ENCODE peak calls at places on chromosomes 2 and 18, in seven cellular contexts. One of them, this sample, is unnamed.

GRCh38 chr2:63425606-63426005 is 162.7 kb downstream of the WDPCP start:
- DNase-seq in sigmoid colon: no peak
- DNase-seq in body of pancreas: no peak
- DNase-seq in A549: no peak
- DNase-seq in uterus: no peak
- DNase-seq in Peyer's patch: no peak
- DNase-seq in ovary: no peak
- DNase-seq in this sample: no peak

GRCh38 chr2:19630921-19631320 is 270.9 kb downstream of the TTC32 start:
- DNase-seq in sigmoid colon: no peak
- DNase-seq in body of pancreas: no peak
- DNase-seq in A549: no peak
- DNase-seq in uterus: no peak
- DNase-seq in Peyer's patch: no peak
- DNase-seq in ovary: no peak
- DNase-seq in this sample: no peak

GRCh38 chr18:3478262-3478978 is 28.4 kb downstream of the TGIF1 start:
- DNase-seq in sigmoid colon: no peak
- DNase-seq in body of pancreas: no peak
- DNase-seq in A549: no peak
- DNase-seq in uterus: no peak
- DNase-seq in Peyer's patch: no peak
- DNase-seq in ovary: no peak
- DNase-seq in this sample: no peak

GRCh38 chr2:241019441-241020139 is 21.2 kb downstream of the SNED1 start:
- DNase-seq in sigmoid colon: peak
- DNase-seq in body of pancreas: no peak
- DNase-seq in A549: no peak
- DNase-seq in uterus: no peak
- DNase-seq in Peyer's patch: no peak
- DNase-seq in ovary: no peak
- DNase-seq in this sample: no peak

GRCh38 chr2:239700946-239701345 is 300.1 kb upstream of the HDAC4 start:
- DNase-seq in sigmoid colon: no peak
- DNase-seq in body of pancreas: no peak
- DNase-seq in A549: no peak
- DNase-seq in uterus: no peak
- DNase-seq in Peyer's patch: no peak
- DNase-seq in ovary: no peak
- DNase-seq in this sample: no peak

GRCh38 chr2:218882463-218882821 is 1.8 kb downstream of the WNT10A start:
- DNase-seq in sigmoid colon: no peak
- DNase-seq in body of pancreas: no peak
- DNase-seq in A549: no peak
- DNase-seq in uterus: no peak
- DNase-seq in Peyer's patch: no peak
- DNase-seq in ovary: no peak
- DNase-seq in this sample: no peak

GRCh38 chr2:2836343-2837070 is 505.4 kb upstream of the MYT1L start:
- DNase-seq in sigmoid colon: no peak
- DNase-seq in body of pancreas: no peak
- DNase-seq in A549: no peak
- DNase-seq in uterus: no peak
- DNase-seq in Peyer's patch: no peak
- DNase-seq in ovary: no peak
- DNase-seq in this sample: no peak

GRCh38 chr2:106168657-106169056 is 25.4 kb downstream of the UXS1 start:
- DNase-seq in sigmoid colon: no peak
- DNase-seq in body of pancreas: no peak
- DNase-seq in A549: no peak
- DNase-seq in uterus: no peak
- DNase-seq in Peyer's patch: no peak
- DNase-seq in ovary: no peak
- DNase-seq in this sample: no peak

GRCh38 chr2:68391099-68391498 is 26.0 kb downstream of the PLEK start:
- DNase-seq in sigmoid colon: no peak
- DNase-seq in body of pancreas: no peak
- DNase-seq in A549: no peak
- DNase-seq in uterus: no peak
- DNase-seq in Peyer's patch: no peak
- DNase-seq in ovary: no peak
- DNase-seq in this sample: no peak

GRCh38 chr2:75516378-75517122 is 44.2 kb downstream of the EVA1A start:
- DNase-seq in sigmoid colon: no peak
- DNase-seq in body of pancreas: peak
- DNase-seq in A549: no peak
- DNase-seq in uterus: no peak
- DNase-seq in Peyer's patch: no peak
- DNase-seq in ovary: no peak
- DNase-seq in this sample: no peak

GRCh38 chr2:232893834-232894233 is 23.8 kb downstream of the SNORC start:
- DNase-seq in sigmoid colon: no peak
- DNase-seq in body of pancreas: no peak
- DNase-seq in A549: no peak
- DNase-seq in uterus: no peak
- DNase-seq in Peyer's patch: peak
- DNase-seq in ovary: peak
- DNase-seq in this sample: peak

GRCh38 chr2:235614900-235615712 is 121.3 kb downstream of the AGAP1 start:
- DNase-seq in sigmoid colon: peak
- DNase-seq in body of pancreas: no peak
- DNase-seq in A549: no peak
- DNase-seq in uterus: peak
- DNase-seq in Peyer's patch: peak
- DNase-seq in ovary: peak
- DNase-seq in this sample: peak

GRCh38 chr2:142863485-142863921 is 14.0 kb upstream of the KYNU start:
- DNase-seq in sigmoid colon: no peak
- DNase-seq in body of pancreas: no peak
- DNase-seq in A549: peak
- DNase-seq in uterus: no peak
- DNase-seq in Peyer's patch: no peak
- DNase-seq in ovary: no peak
- DNase-seq in this sample: no peak

GRCh38 chr2:216195565-216195978 is 86.4 kb downstream of the XRCC5 start:
- DNase-seq in sigmoid colon: no peak
- DNase-seq in body of pancreas: no peak
- DNase-seq in A549: no peak
- DNase-seq in uterus: no peak
- DNase-seq in Peyer's patch: no peak
- DNase-seq in ovary: no peak
- DNase-seq in this sample: no peak

GRCh38 chr2:219291910-219292490 is 12.8 kb downstream of the DNAJB2 start:
- DNase-seq in sigmoid colon: peak
- DNase-seq in body of pancreas: no peak
- DNase-seq in A549: no peak
- DNase-seq in uterus: no peak
- DNase-seq in Peyer's patch: peak
- DNase-seq in ovary: no peak
- DNase-seq in this sample: no peak

GRCh38 chr18:36519358-36519757 is 221.8 kb downstream of the FHOD3 start:
- DNase-seq in sigmoid colon: no peak
- DNase-seq in body of pancreas: no peak
- DNase-seq in A549: no peak
- DNase-seq in uterus: no peak
- DNase-seq in Peyer's patch: no peak
- DNase-seq in ovary: no peak
- DNase-seq in this sample: no peak

GRCh38 chr2:200377774-200378336 is 71.4 kb downstream of the SPATS2L start:
- DNase-seq in sigmoid colon: no peak
- DNase-seq in body of pancreas: peak
- DNase-seq in A549: peak
- DNase-seq in uterus: no peak
- DNase-seq in Peyer's patch: peak
- DNase-seq in ovary: no peak
- DNase-seq in this sample: no peak

GRCh38 chr18:48657446-48658120 is 118.8 kb downstream of the CTIF start:
- DNase-seq in sigmoid colon: peak
- DNase-seq in body of pancreas: no peak
- DNase-seq in A549: no peak
- DNase-seq in uterus: no peak
- DNase-seq in Peyer's patch: no peak
- DNase-seq in ovary: no peak
- DNase-seq in this sample: no peak

GRCh38 chr2:6423944-6424343 is 441.8 kb downstream of the CMPK2 start:
- DNase-seq in sigmoid colon: no peak
- DNase-seq in body of pancreas: no peak
- DNase-seq in A549: no peak
- DNase-seq in uterus: no peak
- DNase-seq in Peyer's patch: no peak
- DNase-seq in ovary: no peak
- DNase-seq in this sample: no peak

GRCh38 chr18:22913861-22914260 is 19.3 kb upstream of the RBBP8 start:
- DNase-seq in sigmoid colon: no peak
- DNase-seq in body of pancreas: peak
- DNase-seq in A549: no peak
- DNase-seq in uterus: no peak
- DNase-seq in Peyer's patch: peak
- DNase-seq in ovary: no peak
- DNase-seq in this sample: no peak

GRCh38 chr2:233387667-233388528 is 33.6 kb downstream of the DGKD start:
- DNase-seq in sigmoid colon: peak
- DNase-seq in body of pancreas: peak
- DNase-seq in A549: peak
- DNase-seq in uterus: peak
- DNase-seq in Peyer's patch: peak
- DNase-seq in ovary: peak
- DNase-seq in this sample: peak

GRCh38 chr2:147844691-147845607 is at the start of gene ACVR2A:
- DNase-seq in sigmoid colon: peak
- DNase-seq in body of pancreas: peak
- DNase-seq in A549: peak
- DNase-seq in uterus: peak
- DNase-seq in Peyer's patch: peak
- DNase-seq in ovary: peak
- DNase-seq in this sample: no peak

GRCh38 chr2:19176977-19177376 is 181.4 kb downstream of the OSR1 start:
- DNase-seq in sigmoid colon: no peak
- DNase-seq in body of pancreas: no peak
- DNase-seq in A549: no peak
- DNase-seq in uterus: no peak
- DNase-seq in Peyer's patch: no peak
- DNase-seq in ovary: no peak
- DNase-seq in this sample: no peak

GRCh38 chr2:10377052-10377746 is 70.9 kb downstream of the ODC1 start:
- DNase-seq in sigmoid colon: no peak
- DNase-seq in body of pancreas: peak
- DNase-seq in A549: no peak
- DNase-seq in uterus: no peak
- DNase-seq in Peyer's patch: no peak
- DNase-seq in ovary: no peak
- DNase-seq in this sample: no peak

GRCh38 chr18:10141559-10141958 is 227.7 kb downstream of the VAPA start:
- DNase-seq in sigmoid colon: no peak
- DNase-seq in body of pancreas: no peak
- DNase-seq in A549: peak
- DNase-seq in uterus: no peak
- DNase-seq in Peyer's patch: no peak
- DNase-seq in ovary: no peak
- DNase-seq in this sample: no peak

GRCh38 chr2:191664823-191665222 is 13.1 kb upstream of the NABP1 start:
- DNase-seq in sigmoid colon: no peak
- DNase-seq in body of pancreas: no peak
- DNase-seq in A549: no peak
- DNase-seq in uterus: no peak
- DNase-seq in Peyer's patch: no peak
- DNase-seq in ovary: no peak
- DNase-seq in this sample: no peak
- H3K27ac ChIP-seq in sigmoid colon: no peak
- H3K27ac ChIP-seq in body of pancreas: no peak
- H3K27ac ChIP-seq in A549: no peak
- H3K27ac ChIP-seq in uterus: no peak
- H3K27ac ChIP-seq in Peyer's patch: no peak
- H3K27ac ChIP-seq in ovary: no peak
- H3K27ac ChIP-seq in this sample: no peak

GRCh38 chr18:52343138-52343537 is 3.1 kb downstream of the DCC start:
- DNase-seq in sigmoid colon: no peak
- DNase-seq in body of pancreas: no peak
- DNase-seq in A549: peak
- DNase-seq in uterus: no peak
- DNase-seq in Peyer's patch: no peak
- DNase-seq in ovary: no peak
- DNase-seq in this sample: no peak

GRCh38 chr18:52340466-52341378 is 725 bp downstream of the DCC start:
- DNase-seq in sigmoid colon: no peak
- DNase-seq in body of pancreas: no peak
- DNase-seq in A549: no peak
- DNase-seq in uterus: no peak
- DNase-seq in Peyer's patch: no peak
- DNase-seq in ovary: no peak
- DNase-seq in this sample: no peak

GRCh38 chr18:52341617-52342381 is 1.8 kb downstream of the DCC start:
- DNase-seq in sigmoid colon: no peak
- DNase-seq in body of pancreas: no peak
- DNase-seq in A549: peak
- DNase-seq in uterus: no peak
- DNase-seq in Peyer's patch: no peak
- DNase-seq in ovary: no peak
- DNase-seq in this sample: no peak

GRCh38 chr18:52337286-52337685 is 2.7 kb upstream of the DCC start:
- DNase-seq in sigmoid colon: no peak
- DNase-seq in body of pancreas: no peak
- DNase-seq in A549: peak
- DNase-seq in uterus: no peak
- DNase-seq in Peyer's patch: no peak
- DNase-seq in ovary: no peak
- DNase-seq in this sample: no peak

GRCh38 chr18:52339891-52340371 is at the start of gene DCC:
- DNase-seq in sigmoid colon: no peak
- DNase-seq in body of pancreas: peak
- DNase-seq in A549: peak
- DNase-seq in uterus: no peak
- DNase-seq in Peyer's patch: peak
- DNase-seq in ovary: no peak
- DNase-seq in this sample: no peak
- TF ChIP-seq CTCF in sigmoid colon: peak
- TF ChIP-seq CTCF in body of pancreas: no peak
- TF ChIP-seq CTCF in A549: peak
- TF ChIP-seq CTCF in uterus: no peak
- TF ChIP-seq CTCF in Peyer's patch: no peak
- TF ChIP-seq CTCF in ovary: no peak
- TF ChIP-seq CTCF in this sample: peak

GRCh38 chr2:73981081-73981968 is 3.4 kb upstream of the TET3 start:
- DNase-seq in sigmoid colon: peak
- DNase-seq in body of pancreas: peak
- DNase-seq in A549: peak
- DNase-seq in uterus: no peak
- DNase-seq in Peyer's patch: peak
- DNase-seq in ovary: no peak
- DNase-seq in this sample: no peak
- TF ChIP-seq POLR2A in sigmoid colon: no peak
- TF ChIP-seq POLR2A in body of pancreas: no peak
- TF ChIP-seq POLR2A in A549: peak
- TF ChIP-seq POLR2A in uterus: no peak
- TF ChIP-seq POLR2A in Peyer's patch: no peak
- TF ChIP-seq POLR2A in ovary: no peak
- TF ChIP-seq POLR2A in this sample: no peak

DNA sequence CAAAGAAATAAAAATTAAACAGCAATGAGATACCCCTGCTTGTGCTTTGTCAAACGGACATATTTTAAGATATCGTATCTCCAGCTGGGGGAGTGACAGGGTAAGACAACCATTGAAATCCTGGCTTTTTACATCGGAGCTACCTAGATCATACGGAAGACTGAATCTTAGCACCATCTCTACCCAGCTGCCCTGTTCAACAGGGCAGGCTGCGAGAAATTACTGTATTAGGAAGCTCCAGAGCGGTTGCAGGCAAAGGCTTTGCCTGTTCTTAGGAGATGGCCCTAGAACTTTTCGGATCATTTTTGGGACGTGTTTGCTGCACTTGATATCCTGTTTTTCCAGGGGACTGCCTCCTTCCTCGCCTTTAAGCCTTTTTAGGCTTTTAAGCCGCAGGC is 2.0 kb upstream of the PRKCE start:
- DNase-seq in sigmoid colon: no peak
- DNase-seq in body of pancreas: no peak
- DNase-seq in A549: no peak
- DNase-seq in uterus: no peak
- DNase-seq in Peyer's patch: no peak
- DNase-seq in ovary: no peak
- DNase-seq in this sample: no peak
- H3K27ac ChIP-seq in sigmoid colon: peak
- H3K27ac ChIP-seq in body of pancreas: peak
- H3K27ac ChIP-seq in A549: peak
- H3K27ac ChIP-seq in uterus: peak
- H3K27ac ChIP-seq in Peyer's patch: peak
- H3K27ac ChIP-seq in ovary: peak
- H3K27ac ChIP-seq in this sample: peak

This sample was measured in suprapubic skin.